ENCODE peak calls at places on chromosomes 12 and 14, in five cellular contexts. R is uterus, Y is fibroblast of mammary gland, S is cardiac muscle cell, J is activated B cell treated with CpG ODN at 0.5 μM for 24 hours. U is an unnamed sample.

GRCh38 chr12:111033281-111034147 is 113.1 kb upstream of the MYL2 start:
- DNase-seq in J (no peak), Y (no peak), R (no peak), S (peak), U (no peak)

GRCh38 chr14:103562385-103563088 is at the start of the genes BAG5 and COA8:
- DNase-seq in S (peak), R (peak), Y (peak), J (peak), U (peak)

GRCh38 chr12:116076399-116076798 is 201.1 kb downstream of the MED13L start:
- DNase-seq in Y (peak), R (no peak), J (no peak), S (no peak), U (no peak)

GRCh38 chr12:46304080-46304479 is 35.2 kb upstream of the SLC38A1 start:
- DNase-seq in R (no peak), S (no peak), Y (peak), J (no peak), U (no peak)

GRCh38 chr14:31994391-31995033 is 82.6 kb upstream of the ARHGAP5 start:
- DNase-seq in S (no peak), R (no peak), J (no peak), Y (peak), U (no peak)

GRCh38 chr12:94553130-94553519 is 93.5 kb upstream of the CEP83 start:
- DNase-seq in J (no peak), Y (peak), S (no peak), R (no peak), U (no peak)

GRCh38 chr12:101696477-101697196 is 803 bp upstream of the CHPT1 start:
- DNase-seq in J (peak), Y (peak), S (peak), R (peak), U (no peak)

GRCh38 chr12:102811125-102811737 is 105.8 kb downstream of the PAH start:
- DNase-seq in S (peak), J (no peak), R (peak), Y (peak), U (no peak)

DNA sequence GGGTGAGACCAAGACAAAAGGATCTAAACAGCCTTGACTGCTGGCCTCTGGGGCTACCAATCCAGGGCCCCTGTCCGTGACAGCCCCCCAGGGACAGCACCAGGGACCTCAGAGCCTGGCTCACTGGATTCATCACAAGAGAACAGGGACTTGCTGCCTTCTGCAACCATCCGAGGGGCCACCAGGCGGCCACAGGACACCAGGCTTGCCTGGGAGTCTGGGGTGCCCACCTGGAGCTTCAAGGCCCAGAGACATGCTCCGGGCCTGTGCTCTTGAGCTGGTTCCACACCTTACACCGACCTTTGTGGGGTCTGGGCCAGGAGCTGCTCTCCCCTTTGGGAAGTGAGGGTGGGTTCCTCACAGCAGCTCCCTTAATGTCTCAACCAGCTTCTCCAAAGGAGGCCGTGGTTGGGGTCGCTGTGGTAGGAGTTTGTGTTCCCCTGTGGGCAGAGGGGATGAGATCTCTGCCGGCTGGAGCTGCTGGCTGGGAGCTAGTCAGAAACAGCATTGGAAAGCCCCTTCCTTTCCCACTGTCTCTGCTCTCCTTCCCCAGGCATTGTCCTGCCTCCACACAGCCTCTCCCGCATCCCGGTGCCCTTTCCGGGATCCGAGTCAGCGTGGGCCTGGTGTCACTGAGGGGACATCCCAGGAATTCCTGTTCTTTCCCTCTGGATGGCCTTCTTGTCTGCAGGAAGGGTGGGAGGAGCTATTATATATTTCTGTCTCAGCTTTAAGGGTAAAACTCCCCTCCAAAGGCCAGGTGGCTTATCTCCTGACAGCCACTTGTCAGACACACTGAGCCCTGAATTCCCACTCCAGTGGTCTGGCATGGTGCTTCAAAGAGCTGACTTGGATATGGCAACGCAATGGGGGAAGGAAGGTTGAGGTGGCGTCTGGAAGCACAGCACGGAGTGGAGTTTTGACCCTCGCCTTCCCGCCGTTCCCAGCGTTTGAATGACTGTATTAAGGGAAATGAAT is 5.1 kb upstream of the PAPLN start:
- DNase-seq in Y (no peak), R (no peak), S (peak), J (no peak), U (no peak)
- TF ChIP-seq CTCF in Y (peak), R (no peak), S (peak), J (no peak), U (no peak)

GRCh38 chr12:12381982-12382381 is 25.1 kb downstream of the BORCS5 start:
- DNase-seq in R (no peak), J (no peak), S (no peak), Y (no peak), U (no peak)

GRCh38 chr12:12380949-12381593 is 24.2 kb downstream of the BORCS5 start:
- DNase-seq in J (no peak), Y (no peak), S (no peak), R (no peak), U (no peak)

GRCh38 chr12:12372946-12373722 is 16.3 kb downstream of the BORCS5 start:
- DNase-seq in R (no peak), Y (no peak), S (no peak), J (no peak), U (no peak)

GRCh38 chr12:12379831-12380730 is 23.2 kb downstream of the BORCS5 start:
- DNase-seq in J (no peak), S (no peak), Y (peak), R (no peak), U (no peak)

GRCh38 chr12:12376636-12377448 is 20.0 kb downstream of the BORCS5 start:
- DNase-seq in Y (peak), S (peak), R (no peak), J (no peak), U (no peak)
- TF ChIP-seq CTCF in Y (peak), S (peak), R (peak), J (no peak), U (peak)

DNA sequence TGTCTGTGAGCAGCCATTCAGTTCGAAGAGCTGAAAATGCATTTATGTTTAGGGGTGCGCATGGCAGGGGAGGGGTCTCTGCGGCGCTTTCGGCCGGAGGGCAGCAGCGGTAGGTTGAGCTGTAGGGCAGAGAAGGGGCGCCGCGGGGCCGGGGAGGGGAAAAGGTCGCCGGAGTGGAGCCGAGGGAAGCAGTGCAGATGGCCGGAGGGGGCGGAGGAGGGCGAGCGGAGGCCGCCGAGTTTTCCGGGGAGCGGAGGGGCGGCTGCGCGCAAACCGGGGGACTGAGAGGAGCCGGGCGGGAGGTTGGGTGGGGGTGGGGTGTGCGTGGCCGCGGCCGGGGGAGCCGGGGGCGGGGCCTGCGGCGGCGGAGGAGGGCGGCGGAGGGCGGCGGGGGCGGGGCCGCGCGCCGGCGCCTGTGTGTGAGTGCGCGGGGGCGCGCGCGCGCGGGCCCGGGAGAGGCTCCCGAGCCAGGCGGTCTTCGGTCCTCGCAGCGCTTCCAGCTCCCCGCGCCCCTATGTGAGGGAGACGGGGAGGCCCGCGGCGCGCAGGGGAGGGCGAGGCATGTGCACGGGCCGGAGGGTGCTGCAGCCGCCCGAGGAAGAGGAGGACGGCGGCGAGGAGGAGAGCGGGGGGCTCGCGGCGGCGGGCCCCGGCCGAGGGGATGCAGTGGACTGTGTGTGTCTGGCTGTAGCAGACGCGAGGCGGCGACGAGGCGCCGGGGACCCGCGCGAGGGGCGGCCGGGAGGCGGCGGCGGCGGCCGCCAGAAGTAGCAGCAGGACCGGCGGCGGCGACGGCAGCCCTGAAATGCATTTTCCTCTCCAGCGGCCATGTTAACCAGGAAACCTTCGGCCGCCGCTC is at the start of gene DYRK2:
- DNase-seq in S (peak), J (peak), Y (peak), R (peak), U (peak)
- TF ChIP-seq CTCF in S (no peak), J (no peak), Y (no peak), R (no peak), U (no peak)

GRCh38 chr14:106562451-106562850 is 1036.1 kb downstream of the TMEM121 start:
- DNase-seq in Y (no peak), J (no peak), S (no peak), R (no peak), U (no peak)

GRCh38 chr14:106564058-106564643 is 1037.8 kb downstream of the TMEM121 start:
- DNase-seq in S (no peak), J (peak), Y (no peak), R (no peak), U (peak)
- TF ChIP-seq CTCF in S (no peak), J (peak), Y (no peak), R (no peak), U (peak)

U was measured in natural killer cell.